ENCODE peak calls at places on chromosomes 6 and 20, in six cellular contexts. Y is heart right ventricle, Z is sigmoid colon, R is HCT116, V is aorta, N is PC-3. E is an unnamed sample.
A peak's percentile ranks its signal among the peaks of the same experiment; 100 is the strongest.

GRCh38 chr6:57033228-57033627 is 13.3 kb upstream of the KIAA1586 start:
- DNase-seq in Y (no peak), Z (no peak), R (no peak), V (no peak), N (no peak), E (no peak)

GRCh38 chr6:87407531-87407895 is 259 bp upstream of the CFAP206 start:
- DNase-seq in Y (peak; percentile 40), Z (peak; percentile 67), R (peak; percentile 12), V (no peak), N (peak; percentile 28), E (peak; percentile 42)

GRCh38 chr6:136317023-136317649 is 27.5 kb upstream of the BCLAF1 start:
- DNase-seq in Y (peak; percentile 45), Z (no peak), R (peak; percentile 71), V (no peak), N (peak; percentile 75), E (peak; percentile 24)

GRCh38 chr6:15280023-15280422 is 34.2 kb downstream of the JARID2 start:
- DNase-seq in Y (no peak), Z (no peak), R (no peak), V (no peak), N (peak; percentile 30), E (no peak)

GRCh38 chr6:129795261-129795660 is 65.9 kb downstream of the TMEM244 start:
- DNase-seq in Y (no peak), Z (no peak), R (no peak), V (no peak), N (no peak), E (peak; percentile 57)

GRCh38 chr6:56242343-56242742 is 5.0 kb downstream of the COL21A1 start:
- DNase-seq in Y (no peak), Z (no peak), R (no peak), V (no peak), N (no peak), E (no peak)

GRCh38 chr6:41286544-41287346 is at the start of gene TREM1:
- DNase-seq in Y (peak; percentile 40), Z (peak; percentile 68), R (no peak), V (no peak), N (peak; percentile 52), E (peak; percentile 11)

GRCh38 chr6:31541059-31541657 is 645 bp downstream of the DDX39B start:
- DNase-seq in Y (peak; percentile 58), Z (no peak), R (no peak), V (peak; percentile 84), N (peak; percentile 37), E (peak; percentile 24)

GRCh38 chr20:46307999-46308257 is 370 bp downstream of the CDH22 start:
- DNase-seq in Y (no peak), Z (no peak), R (no peak), V (no peak), N (no peak), E (no peak)

GRCh38 chr6:142255785-142256184 is 46.0 kb upstream of the ADGRG6 start:
- DNase-seq in Y (no peak), Z (no peak), R (no peak), V (no peak), N (no peak), E (no peak)
- H3K4me3 ChIP-seq in Y (no peak overlapping the region), Z (no peak overlapping the region), R (no peak overlapping the region), V (no peak overlapping the region), N (no peak overlapping the region), E (no peak overlapping the region)

GRCh38 chr20:59828478-59829414 is 104.7 kb downstream of the SYCP2 start:
- DNase-seq in Y (no peak), Z (peak; percentile 49), R (no peak), V (no peak), N (no peak), E (no peak)

GRCh38 chr20:59825944-59826759 is 107.3 kb downstream of the SYCP2 start:
- DNase-seq in Y (no peak), Z (no peak), R (no peak), V (peak; percentile 47), N (peak; percentile 74), E (no peak)

GRCh38 chr20:59829415-59830106 is 103.9 kb downstream of the SYCP2 start:
- DNase-seq in Y (no peak), Z (peak; percentile 51), R (no peak), V (peak; percentile 15), N (no peak), E (no peak)

GRCh38 chr20:59825563-59825920 is 107.9 kb downstream of the SYCP2 start:
- DNase-seq in Y (no peak), Z (no peak), R (no peak), V (no peak), N (no peak), E (no peak)

DNA sequence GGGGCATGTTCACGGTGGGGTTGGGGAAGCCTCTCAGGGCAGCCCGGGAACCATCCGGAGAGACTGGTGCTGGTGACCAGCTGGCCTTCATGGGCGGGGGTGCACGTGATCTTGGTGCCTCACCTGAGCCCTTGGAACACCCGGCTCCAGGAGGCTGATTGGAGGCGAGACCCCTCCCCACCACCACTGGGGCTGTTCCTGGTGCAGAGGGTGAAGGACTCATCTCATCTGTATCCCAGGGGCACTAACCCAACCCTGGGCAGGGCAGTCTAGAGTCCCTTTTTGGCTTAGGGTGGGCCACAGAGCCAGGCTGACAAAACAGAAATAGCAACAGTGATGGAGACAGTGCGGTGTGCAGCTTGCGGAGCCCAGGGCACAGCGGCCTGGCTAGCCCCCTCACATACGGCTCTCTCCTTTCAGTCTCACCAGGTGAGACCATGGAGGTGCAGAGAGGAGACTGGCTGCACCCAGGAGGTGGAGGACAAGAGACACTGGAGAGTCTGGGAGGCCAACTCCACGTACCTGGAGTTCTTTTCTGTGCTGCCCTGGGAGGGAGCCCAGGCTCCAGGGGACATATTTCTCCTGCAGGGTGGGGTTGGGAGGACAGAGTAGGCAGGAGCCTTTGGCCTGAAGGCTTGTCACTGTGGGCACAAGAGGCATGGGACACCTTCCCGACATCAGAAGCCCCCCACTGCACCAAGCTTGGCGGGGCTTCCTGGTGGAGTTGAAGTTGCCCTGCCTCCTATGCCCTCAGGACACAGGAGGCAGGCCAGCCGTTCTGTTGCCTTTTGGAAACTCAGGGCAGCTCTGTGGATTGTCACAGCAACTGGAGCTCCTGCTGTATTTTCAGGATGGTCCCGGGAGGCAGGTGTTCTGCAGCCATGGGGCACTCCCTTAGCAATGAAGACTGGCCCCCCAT is 106.0 kb downstream of the SYCP2 start:
- DNase-seq in Y (no peak), Z (peak; percentile 37), R (no peak), V (no peak), N (no peak), E (no peak)
- H3K9me3 ChIP-seq in Y (no peaks in the 10 kb centered on the region), Z (no peaks in the 10 kb centered on the region), R (no peaks in the 10 kb centered on the region), V (no peaks in the 10 kb centered on the region), N (no peaks in the 10 kb centered on the region), E (no peaks in the 10 kb centered on the region)

GRCh38 chr6:85637579-85637978 is 5.1 kb downstream of the SYNCRIP start:
- DNase-seq in Y (no peak), Z (no peak), R (no peak), V (no peak), N (no peak), E (no peak)
- H3K36me3 ChIP-seq in Y (peaks cover 48% of the 10 kb centered on the region), Z (peaks cover 10% of the 10 kb centered on the region), R (peaks cover 87% of the 10 kb centered on the region), V (peaks cover under 1% of the 10 kb centered on the region), N (peaks cover 79% of the 10 kb centered on the region), E (peaks cover 97% of the 10 kb centered on the region)

GRCh38 chr6:491233-491632 is 99.7 kb downstream of the IRF4 start:
- DNase-seq in Y (no peak), Z (no peak), R (no peak), V (no peak), N (no peak), E (no peak)

GRCh38 chr6:489001-489400 is 97.4 kb downstream of the IRF4 start:
- DNase-seq in Y (no peak), Z (no peak), R (no peak), V (no peak), N (no peak), E (no peak)

GRCh38 chr6:489762-490161 is 98.2 kb downstream of the IRF4 start:
- DNase-seq in Y (no peak), Z (no peak), R (no peak), V (no peak), N (no peak), E (no peak)

GRCh38 chr6:492178-492577 is 100.6 kb downstream of the IRF4 start:
- DNase-seq in Y (no peak), Z (no peak), R (no peak), V (no peak), N (no peak), E (no peak)

GRCh38 chr6:490251-491037 is 98.9 kb downstream of the IRF4 start:
- DNase-seq in Y (no peak), Z (no peak), R (no peak), V (no peak), N (no peak), E (no peak)
- H3K4me3 ChIP-seq in Y (no peak overlapping the region), Z (no peak overlapping the region), R (no peak overlapping the region), V (no peak overlapping the region), N (no peak overlapping the region), E (no peak overlapping the region)

GRCh38 chr6:131007286-131007685 is 55.8 kb downstream of the EPB41L2 start:
- DNase-seq in Y (no peak), Z (no peak), R (no peak), V (no peak), N (no peak), E (no peak)
- H3K9me3 ChIP-seq in Y (no peaks in the 10 kb centered on the region), Z (no peaks in the 10 kb centered on the region), R (peaks cover 11% of the 10 kb centered on the region), V (no peaks in the 10 kb centered on the region), N (no peaks in the 10 kb centered on the region), E (peaks cover 31% of the 10 kb centered on the region)

DNA sequence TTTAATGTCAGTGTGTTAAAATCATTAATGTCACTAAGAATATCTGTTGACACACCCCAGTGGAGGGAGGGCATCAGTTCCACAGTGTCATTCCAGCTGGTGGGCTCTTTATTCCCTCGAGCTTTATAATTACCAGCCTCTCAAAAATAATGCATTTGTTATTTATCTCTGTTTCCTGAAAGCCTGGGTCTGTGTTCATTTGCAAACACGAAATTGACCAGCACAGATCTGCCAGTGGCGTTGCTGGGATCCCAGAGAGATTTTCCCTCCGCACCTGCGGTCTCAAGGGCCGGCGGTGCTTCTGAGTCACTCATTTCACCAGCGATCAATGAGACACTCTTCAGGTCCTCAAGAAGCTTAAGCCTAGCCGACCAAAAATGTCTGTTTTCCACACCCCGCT is 5.7 kb upstream of the PYGB start:
- DNase-seq in Y (no peak), Z (no peak), R (no peak), V (no peak), N (no peak), E (no peak)
- H3K36me3 ChIP-seq in Y (no peaks in the 10 kb centered on the region), Z (no peaks in the 10 kb centered on the region), R (no peaks in the 10 kb centered on the region), V (no peaks in the 10 kb centered on the region), N (no peaks in the 10 kb centered on the region), E (no peaks in the 10 kb centered on the region)

E was measured in MG63.